ENCODE peak calls at places on chromosomes 7 and 10, in four cellular contexts. One of them, this sample, is unnamed.
A peak's percentile ranks its signal among the peaks of the same experiment; 100 is the strongest.

GRCh38 chr10:3173173-3173878 is 744 bp upstream of the PITRM1 start:
- DNase-seq in SK-MEL-5: no peak
- DNase-seq in naive B cell: peak; percentile 7
- DNase-seq in Ammon's horn: no peak
- DNase-seq in this sample: no peak

GRCh38 chr7:47539398-47540052 is 42.4 kb downstream of the TNS3 start:
- DNase-seq in SK-MEL-5: no peak
- DNase-seq in naive B cell: no peak
- DNase-seq in Ammon's horn: no peak
- DNase-seq in this sample: no peak

GRCh38 chr10:79179404-79180309 is 110.9 kb downstream of the ZMIZ1 start:
- DNase-seq in SK-MEL-5: no peak
- DNase-seq in naive B cell: no peak
- DNase-seq in Ammon's horn: peak; percentile 51
- DNase-seq in this sample: no peak

GRCh38 chr7:122543891-122544290 is 155.0 kb downstream of the RNF133 start:
- DNase-seq in SK-MEL-5: no peak
- DNase-seq in naive B cell: no peak
- DNase-seq in Ammon's horn: no peak
- DNase-seq in this sample: no peak

GRCh38 chr10:92695679-92696605 is 6.2 kb downstream of the HHEX start:
- DNase-seq in SK-MEL-5: no peak
- DNase-seq in naive B cell: no peak
- DNase-seq in Ammon's horn: no peak
- DNase-seq in this sample: no peak

GRCh38 chr7:138338361-138338760 is 121.7 kb upstream of the TRIM24 start:
- DNase-seq in SK-MEL-5: no peak
- DNase-seq in naive B cell: no peak
- DNase-seq in Ammon's horn: peak; percentile 3
- DNase-seq in this sample: peak; percentile 15

GRCh38 chr7:137977173-137977572 is 24.7 kb downstream of the CREB3L2 start:
- DNase-seq in SK-MEL-5: no peak
- DNase-seq in naive B cell: no peak
- DNase-seq in Ammon's horn: no peak
- DNase-seq in this sample: no peak

GRCh38 chr10:78341953-78342614 is 308.4 kb downstream of the RPS24 start:
- DNase-seq in SK-MEL-5: no peak
- DNase-seq in naive B cell: no peak
- DNase-seq in Ammon's horn: no peak
- DNase-seq in this sample: no peak

GRCh38 chr10:53808677-53809076 is 992.4 kb downstream of the PCDH15 start:
- DNase-seq in SK-MEL-5: peak; percentile 4
- DNase-seq in naive B cell: no peak
- DNase-seq in Ammon's horn: no peak
- DNase-seq in this sample: no peak

GRCh38 chr7:137592232-137592896 is 248.8 kb upstream of the PTN start:
- DNase-seq in SK-MEL-5: peak; percentile 87
- DNase-seq in naive B cell: no peak
- DNase-seq in Ammon's horn: peak; percentile 88
- DNase-seq in this sample: peak; percentile 65

GRCh38 chr7:27693794-27694193 is 31.1 kb upstream of the HIBADH start:
- DNase-seq in SK-MEL-5: peak; percentile 99
- DNase-seq in naive B cell: no peak
- DNase-seq in Ammon's horn: peak; percentile 50
- DNase-seq in this sample: peak; percentile 87

GRCh38 chr7:92020636-92021035 is 80.0 kb downstream of the AKAP9 start:
- DNase-seq in SK-MEL-5: no peak
- DNase-seq in naive B cell: no peak
- DNase-seq in Ammon's horn: no peak
- DNase-seq in this sample: no peak

GRCh38 chr10:88361494-88361893 is 221.6 kb downstream of the RNLS start:
- DNase-seq in SK-MEL-5: no peak
- DNase-seq in naive B cell: no peak
- DNase-seq in Ammon's horn: no peak
- DNase-seq in this sample: no peak

GRCh38 chr10:3192856-3193635 is 20.5 kb upstream of the PITRM1 start:
- DNase-seq in SK-MEL-5: peak; percentile 62
- DNase-seq in naive B cell: peak; percentile 18
- DNase-seq in Ammon's horn: peak; percentile 69
- DNase-seq in this sample: peak; percentile 48

GRCh38 chr10:58647770-58648169 is 135.1 kb downstream of the BICC1 start:
- DNase-seq in SK-MEL-5: no peak
- DNase-seq in naive B cell: no peak
- DNase-seq in Ammon's horn: no peak
- DNase-seq in this sample: no peak

GRCh38 chr7:44277391-44277790 is 48.0 kb downstream of the CAMK2B start:
- DNase-seq in SK-MEL-5: no peak
- DNase-seq in naive B cell: no peak
- DNase-seq in Ammon's horn: no peak
- DNase-seq in this sample: no peak

GRCh38 chr7:44382459-44383300 is 57.3 kb upstream of the CAMK2B start:
- DNase-seq in SK-MEL-5: no peak
- DNase-seq in naive B cell: no peak
- DNase-seq in Ammon's horn: peak; percentile 87
- DNase-seq in this sample: no peak

GRCh38 chr10:133528845-133529575 is 1.8 kb downstream of the CYP2E1 start:
- DNase-seq in SK-MEL-5: no peak
- DNase-seq in naive B cell: no peak
- DNase-seq in Ammon's horn: no peak
- DNase-seq in this sample: no peak

GRCh38 chr7:31100445-31100844 is 48.3 kb downstream of the ADCYAP1R1 start:
- DNase-seq in SK-MEL-5: no peak
- DNase-seq in naive B cell: no peak
- DNase-seq in Ammon's horn: no peak
- DNase-seq in this sample: no peak

This sample was measured in foreskin melanocyte.